ENCODE peak calls at places on chromosome 1, in five cellular contexts. S is SK-N-SH, X is IMR-90, K is GM23338, J is mesendoderm. I is an unnamed sample.

GRCh38 chr1:219155140-219155539 is 18.5 kb upstream of the LYPLAL1 start:
- DNase-seq in X (peak; percentile 22), J (no peak), K (no peak), S (no peak), I (no peak)

GRCh38 chr1:214216779-214217178 is 64.2 kb upstream of the SMYD2 start:
- DNase-seq in K (no peak), S (no peak), X (no peak), J (peak; percentile 36), I (peak; percentile 35)

GRCh38 chr1:28893403-28894102 is 20.8 kb upstream of the EPB41 start:
- DNase-seq in S (peak; percentile 56), X (peak; percentile 12), J (peak; percentile 83), K (peak; percentile 81), I (no peak)

GRCh38 chr1:163230827-163231226 is 28.1 kb upstream of the RGS5 start:
- DNase-seq in X (no peak), J (no peak), K (no peak), S (no peak), I (peak; percentile 8)

GRCh38 chr1:197486948-197487347 is 218.9 kb downstream of the CRB1 start:
- DNase-seq in S (no peak), J (no peak), K (no peak), X (peak; percentile 18), I (peak; percentile 20)

GRCh38 chr1:198764748-198765147 is 125.9 kb downstream of the PTPRC start:
- DNase-seq in S (no peak), J (no peak), X (peak; percentile 51), K (no peak), I (no peak)

GRCh38 chr1:31335007-31335406 is 37.9 kb downstream of the FABP3 start:
- DNase-seq in S (peak; percentile 62), J (peak; percentile 57), K (peak; percentile 65), X (peak; percentile 46), I (peak; percentile 44)

GRCh38 chr1:109864960-109865611 is 45.6 kb upstream of the CSF1 start:
- DNase-seq in J (no peak), X (peak; percentile 42), K (no peak), S (no peak), I (no peak)

GRCh38 chr1:185208626-185209170 is 51.7 kb downstream of the SWT1 start:
- DNase-seq in S (no peak), X (peak; percentile 2), J (no peak), K (no peak), I (peak; percentile 13)

GRCh38 chr1:153677718-153678518 is 570 bp upstream of the NPR1 start:
- DNase-seq in S (peak; percentile 86), J (peak; percentile 79), K (peak; percentile 85), X (peak; percentile 45), I (peak; percentile 70)

GRCh38 chr1:61506231-61506630 is 218.7 kb downstream of the TM2D1 start:
- DNase-seq in S (no peak), J (no peak), X (no peak), K (no peak), I (no peak)

GRCh38 chr1:10679521-10680220 is 116.8 kb downstream of the CASZ1 start:
- DNase-seq in S (peak; percentile 91), X (peak; percentile 62), J (peak; percentile 97), K (peak; percentile 98), I (peak; percentile 70)

GRCh38 chr1:236258114-236258609 is 23.6 kb downstream of the ERO1B start:
- DNase-seq in J (no peak), S (no peak), K (no peak), X (no peak), I (no peak)

GRCh38 chr1:147163019-147163418 is 9.3 kb downstream of the PRKAB2 start:
- DNase-seq in J (no peak), S (no peak), K (no peak), X (no peak), I (no peak)

GRCh38 chr1:25040122-25040685 is 110.1 kb upstream of the RUNX3 start:
- DNase-seq in J (no peak), X (no peak), K (no peak), S (no peak), I (no peak)

GRCh38 chr1:12600335-12600734 is 17.7 kb downstream of the DHRS3 start:
- DNase-seq in J (no peak), X (no peak), S (no peak), K (no peak), I (no peak)

GRCh38 chr1:226634611-226635246 is 86.2 kb downstream of the STUM start:
- DNase-seq in X (no peak), K (no peak), J (no peak), S (no peak), I (no peak)

GRCh38 chr1:224433041-224433670 is 1.4 kb downstream of the WDR26 start:
- DNase-seq in J (peak; percentile 34), X (no peak), K (peak; percentile 30), S (peak; percentile 53), I (peak; percentile 15)

GRCh38 chr1:67005068-67005467 is 48.9 kb downstream of the SLC35D1 start:
- DNase-seq in K (no peak), X (no peak), S (no peak), J (no peak), I (no peak)

GRCh38 chr1:187306671-187307415 is 478.1 kb downstream of the PLA2G4A start:
- DNase-seq in S (no peak), K (no peak), X (no peak), J (no peak), I (no peak)

GRCh38 chr1:29420196-29420595 is 183.9 kb downstream of the PTPRU start:
- DNase-seq in S (no peak), X (no peak), J (no peak), K (no peak), I (no peak)

GRCh38 chr1:4344065-4344753 is 310.2 kb upstream of the AJAP1 start:
- DNase-seq in J (no peak), S (no peak), X (no peak), K (no peak), I (no peak)

GRCh38 chr1:10561955-10562354 is 87.2 kb downstream of the PEX14 start:
- DNase-seq in S (no peak), K (peak; percentile 72), J (peak; percentile 66), X (no peak), I (no peak)

DNA sequence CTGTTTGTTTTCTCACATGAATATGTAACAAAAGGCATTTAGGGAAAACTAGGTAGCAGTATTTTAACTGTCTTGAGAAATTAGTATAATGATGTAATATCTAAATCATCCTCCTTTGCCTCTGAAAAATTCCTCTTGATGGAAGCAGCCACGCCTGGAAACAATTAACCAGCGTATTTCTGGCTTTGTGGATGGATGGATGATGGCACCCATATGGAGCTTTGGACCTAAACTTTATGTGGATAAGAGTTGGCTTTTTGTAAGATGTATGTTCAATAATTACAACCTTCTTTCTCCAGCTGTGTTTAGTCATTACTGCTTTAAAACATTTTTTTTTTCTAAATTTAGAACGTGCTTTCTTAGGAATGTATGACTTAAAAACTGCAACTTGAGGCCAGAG is 12.7 kb downstream of the CDCA8 start:
- DNase-seq in X (peak; percentile 44), K (no peak), S (no peak), J (no peak), I (no peak)
- H3K4me2 ChIP-seq in X (peak overlapping the region; percentile 87), K (no peak overlapping the region), S (no peak overlapping the region), J (no peak overlapping the region), I (no peak overlapping the region)

DNA sequence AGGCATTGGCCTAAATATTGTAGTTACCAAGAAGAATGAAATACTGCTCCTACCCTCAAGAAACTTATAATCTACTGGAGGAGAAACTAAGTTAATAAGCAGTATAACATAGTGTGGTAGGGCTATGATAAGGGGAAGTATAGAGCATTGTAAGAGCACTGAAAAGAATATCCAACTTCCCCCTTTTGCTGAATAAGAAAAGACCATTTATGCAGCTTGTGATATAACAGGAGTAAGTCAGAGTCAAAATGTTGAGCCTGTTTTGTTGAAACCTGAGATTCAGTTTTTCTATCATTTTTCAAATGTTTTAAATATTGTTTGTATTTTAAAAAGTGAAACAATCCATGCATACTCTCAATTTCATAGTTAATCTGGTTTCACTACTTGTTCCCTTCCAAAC is 48.3 kb upstream of the FCRL4 start:
- DNase-seq in S (no peak), J (no peak), K (no peak), X (no peak), I (no peak)
- H3K4me2 ChIP-seq in S (no peak overlapping the region), J (no peak overlapping the region), K (no peak overlapping the region), X (no peak overlapping the region), I (no peak overlapping the region)

GRCh38 chr1:59393211-59394180 is 96.6 kb downstream of the FGGY start:
- DNase-seq in K (peak; percentile 44), J (peak; percentile 56), S (no peak), X (peak; percentile 91), I (peak; percentile 83)

GRCh38 chr1:59394706-59395417 is 98.0 kb downstream of the FGGY start:
- DNase-seq in K (no peak), X (no peak), S (no peak), J (no peak), I (no peak)

GRCh38 chr1:59390307-59390706 is 93.4 kb downstream of the FGGY start:
- DNase-seq in J (no peak), S (no peak), K (no peak), X (no peak), I (no peak)

GRCh38 chr1:59389847-59390246 is 93.0 kb downstream of the FGGY start:
- DNase-seq in J (no peak), K (no peak), S (no peak), X (no peak), I (no peak)

GRCh38 chr1:59391216-59392179 is 94.6 kb downstream of the FGGY start:
- DNase-seq in X (no peak), K (no peak), J (no peak), S (no peak), I (no peak)
- H3K4me2 ChIP-seq in X (no peak overlapping the region), K (no peak overlapping the region), J (no peak overlapping the region), S (no peak overlapping the region), I (no peak overlapping the region)

DNA sequence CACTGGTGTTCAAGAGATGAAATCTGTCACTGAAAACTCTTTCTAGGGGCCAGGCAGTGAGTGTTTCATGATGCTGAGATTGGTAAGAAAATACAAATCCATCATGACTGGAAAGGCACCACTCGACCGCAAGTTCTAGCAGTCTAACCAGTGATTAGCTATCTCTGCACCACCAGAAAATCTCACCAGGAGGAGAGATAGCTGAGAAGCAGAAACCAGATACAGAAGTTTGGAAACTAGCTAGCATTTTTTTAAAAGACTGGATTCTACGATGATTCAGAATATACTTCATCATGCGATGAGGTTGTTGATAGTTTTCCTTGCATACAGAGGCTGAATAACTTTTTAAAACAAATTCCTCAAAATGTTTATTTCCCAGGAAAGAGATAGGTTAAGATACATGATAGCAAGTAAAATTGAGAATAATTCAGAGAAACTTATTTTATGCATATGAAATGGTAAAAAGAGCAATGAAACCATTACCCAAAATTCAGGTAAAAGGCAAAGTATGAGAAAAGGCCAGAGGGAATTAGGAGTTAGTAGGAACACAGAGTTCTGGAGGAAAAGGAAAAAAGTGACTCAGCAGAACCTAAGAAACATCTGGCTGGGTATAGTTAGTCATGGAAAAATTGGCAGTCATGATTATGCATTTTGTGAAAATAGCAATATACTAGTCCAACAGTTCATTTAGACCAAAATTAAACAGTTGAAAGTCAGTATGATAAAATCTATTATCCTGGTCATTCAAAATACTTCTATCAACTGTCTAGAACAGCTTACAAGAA is 3.3 kb upstream of the F3 start:
- DNase-seq in S (no peak), J (peak; percentile 71), X (peak; percentile 88), K (no peak), I (no peak)
- H3K4me2 ChIP-seq in S (no peak overlapping the region), J (no peak overlapping the region), X (peak overlapping the region; percentile 57), K (no peak overlapping the region), I (peak overlapping the region; percentile 81)

I was measured in hepatocyte.